ENCODE peak calls at places on chromosomes 11 and 22, in four cellular contexts. T, A, F and W are unnamed samples.

GRCh38 chr22:37397246-37397645 is 30.0 kb downstream of the ELFN2 start:
- DNase-seq in T (no peak), A (no peak), F (no peak), W (no peak)

GRCh38 chr11:131815631-131816030 is 445.2 kb downstream of the NTM start:
- DNase-seq in T (no peak), A (no peak), F (no peak), W (no peak)

GRCh38 chr11:103433380-103433779 is 324.2 kb downstream of the DYNC2H1 start:
- DNase-seq in T (no peak), A (no peak), F (no peak), W (peak)

GRCh38 chr22:39808087-39808486 is 85.5 kb downstream of the ENTHD1 start:
- DNase-seq in T (peak), A (peak), F (peak), W (peak)

GRCh38 chr11:73402834-73403185 is 26.6 kb downstream of the RELT start:
- DNase-seq in T (peak), A (peak), F (no peak), W (no peak)

GRCh38 chr11:117946842-117947526 is 17.8 kb upstream of the TMPRSS13 start:
- DNase-seq in T (peak), A (peak), F (peak), W (peak)

GRCh38 chr11:13831707-13832106 is 130.8 kb upstream of the SPON1 start:
- DNase-seq in T (no peak), A (no peak), F (no peak), W (no peak)

GRCh38 chr22:26547426-26547825 is 35.2 kb upstream of the TFIP11 start:
- DNase-seq in T (no peak), A (no peak), F (no peak), W (no peak)

GRCh38 chr22:26016916-26017315 is 152.3 kb upstream of the SEZ6L start:
- DNase-seq in T (no peak), A (no peak), F (no peak), W (no peak)

GRCh38 chr11:117833401-117833891 is 8.9 kb upstream of the FXYD2 start:
- DNase-seq in T (no peak), A (peak), F (no peak), W (no peak)

GRCh38 chr11:27296406-27296994 is 66.5 kb downstream of the CCDC34 start:
- DNase-seq in T (peak), A (no peak), F (peak), W (peak)

GRCh38 chr11:1728281-1728680 is 22.1 kb downstream of the IFITM10 start:
- DNase-seq in T (no peak), A (no peak), F (no peak), W (no peak)

GRCh38 chr11:64089493-64089892 is 53.8 kb downstream of the FLRT1 start:
- DNase-seq in T (no peak), A (no peak), F (no peak), W (no peak)

GRCh38 chr22:47345025-47345424 is 582.6 kb downstream of the TBC1D22A start:
- DNase-seq in T (no peak), A (no peak), F (no peak), W (no peak)

GRCh38 chr11:8638300-8638699 is 44.2 kb downstream of the TRIM66 start:
- DNase-seq in T (peak), A (no peak), F (no peak), W (no peak)

GRCh38 chr11:15175780-15176179 is 61.1 kb downstream of the INSC start:
- DNase-seq in T (no peak), A (no peak), F (no peak), W (no peak)

DNA sequence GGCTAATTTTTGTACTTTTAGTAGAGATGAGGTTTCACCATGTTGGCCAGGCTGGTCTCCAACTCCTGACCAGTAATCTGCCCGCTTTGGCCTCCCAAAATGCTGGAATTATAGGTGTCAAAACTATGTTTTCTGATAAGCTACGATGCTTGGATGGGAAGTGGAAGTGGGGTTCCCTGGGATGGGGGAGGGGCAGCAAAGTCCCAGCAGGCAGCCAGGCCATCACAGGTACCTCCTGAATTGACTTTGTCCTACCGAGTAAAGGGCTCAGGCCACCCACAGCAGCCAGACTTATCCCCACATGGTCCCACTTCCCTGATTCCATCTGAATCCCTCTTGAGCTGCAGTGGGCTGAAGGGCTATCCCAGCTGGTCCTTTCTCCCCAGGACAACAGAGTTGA is 6.9 kb downstream of the FTH1 start:
- DNase-seq in T (peak), A (no peak), F (no peak), W (no peak)
- TF ChIP-seq RNF2 in T (no peak), A (no peak), F (no peak), W (no peak)

DNA sequence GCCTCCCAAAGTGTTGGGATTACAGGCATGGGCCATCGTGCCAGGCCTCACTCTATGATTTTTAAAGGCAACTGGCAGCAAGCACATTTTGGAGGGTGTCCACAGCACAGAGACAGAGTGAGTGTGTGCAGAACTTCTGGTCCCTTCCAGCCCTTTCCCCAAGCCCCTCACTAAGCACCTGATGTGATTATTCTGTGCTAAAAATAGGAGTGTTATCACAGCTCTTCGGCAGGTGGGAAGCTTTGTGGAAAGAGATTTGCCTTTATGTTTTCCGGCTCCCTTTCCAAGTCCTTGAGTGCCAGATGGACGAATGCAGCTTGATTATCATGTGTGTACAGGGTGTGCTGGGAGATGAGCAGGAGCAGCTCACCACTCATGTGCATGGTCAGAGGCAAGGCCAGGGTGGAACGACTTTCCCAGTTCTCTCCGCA is 310.8 kb downstream of the DDX10 start:
- DNase-seq in T (no peak), A (no peak), F (no peak), W (no peak)
- TF ChIP-seq RNF2 in T (no peak), A (no peak), F (no peak), W (no peak)

GRCh38 chr11:69834251-69834650 is 15.0 kb upstream of the FGF3 start:
- DNase-seq in T (no peak), A (no peak), F (no peak), W (no peak)

GRCh38 chr11:69830086-69830485 is 10.9 kb upstream of the FGF3 start:
- DNase-seq in T (no peak), A (no peak), F (no peak), W (no peak)

GRCh38 chr11:69834811-69835800 is 15.9 kb upstream of the FGF3 start:
- DNase-seq in T (no peak), A (no peak), F (no peak), W (no peak)

GRCh38 chr11:69831985-69832384 is 12.8 kb upstream of the FGF3 start:
- DNase-seq in T (no peak), A (no peak), F (no peak), W (no peak)

DNA sequence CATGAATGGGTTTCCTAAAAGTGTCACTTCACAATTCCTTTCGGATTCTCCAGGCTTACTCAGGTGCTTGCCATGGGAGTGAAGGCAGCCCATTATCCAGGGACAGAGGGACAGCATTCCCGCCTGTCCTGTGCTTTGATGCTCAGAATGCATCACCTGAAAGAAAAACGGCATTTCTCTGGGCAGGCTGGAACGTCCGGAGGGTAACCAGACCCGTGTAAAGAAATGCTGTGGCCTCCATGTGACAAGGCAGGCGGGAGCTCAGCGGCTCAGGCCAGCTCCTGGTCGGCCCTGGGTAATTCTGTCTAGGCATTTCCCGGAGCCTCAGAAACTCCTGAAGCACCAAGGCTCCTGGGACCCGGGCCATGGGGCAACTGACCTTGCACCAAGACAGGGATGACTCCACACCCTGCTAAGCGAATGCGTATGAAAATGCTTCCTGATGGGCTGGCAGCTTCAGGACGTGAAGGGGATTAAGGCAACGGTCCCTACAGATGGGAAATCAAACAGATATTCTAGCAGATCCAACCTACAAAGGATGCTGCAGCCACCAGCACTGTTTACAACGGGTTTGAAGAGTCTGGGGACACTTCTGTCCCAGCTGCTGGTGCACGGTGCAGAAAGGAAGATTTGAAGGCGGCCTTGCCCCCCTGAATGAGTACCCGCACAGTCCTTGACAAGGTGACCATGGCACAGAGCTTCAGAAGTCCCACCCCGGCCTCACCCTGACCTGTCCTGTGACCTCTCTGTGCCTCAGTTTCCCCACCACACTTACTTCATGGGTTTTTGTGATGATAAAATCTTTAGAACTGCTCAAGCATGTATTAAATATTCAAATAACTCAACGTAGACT is 13.6 kb upstream of the FGF3 start:
- DNase-seq in T (no peak), A (peak), F (no peak), W (no peak)
- TF ChIP-seq RNF2 in T (no peak), A (no peak), F (no peak), W (no peak)

DNA sequence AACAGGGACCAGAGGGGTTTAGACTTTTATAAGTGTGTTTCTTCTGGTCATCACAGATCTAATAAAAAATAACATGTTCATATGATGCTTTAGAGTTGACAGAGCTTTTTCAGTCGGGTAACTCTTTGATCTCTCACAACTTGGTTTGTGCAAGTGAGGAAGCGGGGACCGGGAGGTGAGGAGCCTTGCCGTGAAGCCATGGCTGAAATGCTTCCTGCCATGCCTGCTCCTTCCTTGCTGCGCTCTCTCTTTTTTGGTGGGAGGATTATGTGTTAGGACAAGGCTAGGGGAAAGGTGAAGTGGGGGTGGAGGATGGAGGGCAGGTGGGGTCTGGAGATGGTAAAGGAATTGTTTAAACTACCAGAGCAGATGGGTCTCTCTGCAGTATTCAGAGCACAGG is 23.8 kb downstream of the TEAD1 start:
- DNase-seq in T (no peak), A (no peak), F (no peak), W (no peak)
- TF ChIP-seq RNF2 in T (no peak), A (no peak), F (no peak), W (no peak)

GRCh38 chr22:30056015-30056414 is 24.2 kb upstream of the HORMAD2 start:
- DNase-seq in T (no peak), A (no peak), F (no peak), W (no peak)
- TF ChIP-seq RNF2 in T (no peak), A (no peak), F (no peak), W (no peak)

GRCh38 chr11:128313931-128314330 is 273.4 kb downstream of the ETS1 start:
- DNase-seq in T (no peak), A (no peak), F (no peak), W (no peak)
- TF ChIP-seq RNF2 in T (no peak), A (no peak), F (no peak), W (no peak)

DNA sequence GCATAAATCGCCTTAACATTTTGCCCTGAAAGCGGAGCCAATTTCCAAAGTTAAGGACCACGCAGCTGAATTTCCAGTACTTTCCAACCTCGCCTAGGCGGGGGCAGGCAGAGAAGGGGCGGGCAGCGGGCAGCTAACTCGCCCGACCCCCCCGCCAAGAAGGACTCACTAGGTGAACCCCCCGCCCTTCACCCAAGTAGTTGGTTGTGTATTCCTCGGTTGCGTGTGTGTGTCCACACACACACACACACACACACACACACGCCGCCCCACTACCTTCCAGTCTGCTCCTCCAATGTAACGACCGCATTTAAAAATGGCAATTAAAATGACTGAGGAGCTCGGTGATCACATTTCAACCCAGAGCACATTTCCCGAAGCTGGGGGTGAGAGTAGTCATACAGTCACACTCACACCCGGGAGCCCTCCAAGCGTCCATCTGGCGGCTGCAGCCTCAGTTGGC is 1.4 kb downstream of the TENM4 start:
- DNase-seq in T (no peak), A (no peak), F (no peak), W (no peak)
- TF ChIP-seq RNF2 in T (no peak), A (no peak), F (no peak), W (no peak)

GRCh38 chr11:30091246-30091645 is 74.4 kb upstream of the KCNA4 start:
- DNase-seq in T (no peak), A (no peak), F (no peak), W (no peak)

GRCh38 chr11:30092518-30092917 is 75.7 kb upstream of the KCNA4 start:
- DNase-seq in T (no peak), A (no peak), F (no peak), W (no peak)

DNA sequence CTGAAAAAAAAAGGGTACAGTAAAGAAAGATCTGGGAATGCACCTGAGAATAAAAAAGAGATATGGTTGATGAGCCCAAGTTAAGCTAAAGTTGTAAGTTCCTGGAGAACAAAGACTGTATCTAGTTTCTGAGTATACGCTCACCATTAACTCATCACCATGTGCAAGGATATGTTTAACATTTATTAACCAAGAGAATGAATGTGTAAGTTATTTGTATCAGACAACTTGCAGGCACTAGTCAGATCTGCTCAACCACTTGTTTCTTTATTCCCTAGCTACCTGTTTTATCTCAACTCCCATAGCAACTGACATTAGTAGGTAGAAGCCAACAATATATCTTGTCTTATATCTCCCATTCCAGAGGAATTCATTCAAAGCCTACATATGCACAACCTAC is 74.9 kb upstream of the KCNA4 start:
- DNase-seq in T (no peak), A (no peak), F (no peak), W (no peak)
- TF ChIP-seq RNF2 in T (no peak), A (no peak), F (no peak), W (no peak)

GRCh38 chr11:47379317-47379716 is 970 bp upstream of the SPI1 start:
- DNase-seq in T (no peak), A (no peak), F (no peak), W (no peak)
- TF ChIP-seq RNF2 in T (no peak), A (no peak), F (no peak), W (no peak)